ENCODE peak calls at places on chromosomes 16 and 17, in eight cellular contexts. E, K, F, X, Z, B, W and C are unnamed samples.
A peak's percentile ranks its signal among the peaks of the same experiment; 100 is the strongest.

GRCh38 chr17:16910341-16910740 is 61.6 kb downstream of the TNFRSF13B start:
- DNase-seq in E (no peak), K (no peak), F (no peak), X (no peak), Z (no peak), B (no peak), W (no peak), C (peak; percentile 75)

GRCh38 chr16:81797443-81797842 is 18.4 kb downstream of the PLCG2 start:
- DNase-seq in E (no peak), K (no peak), F (no peak), X (no peak), Z (peak; percentile 26), B (no peak), W (peak; percentile 80), C (no peak)

GRCh38 chr16:81494434-81494806 is 49.8 kb downstream of the CMIP start:
- DNase-seq in E (no peak), K (no peak), F (no peak), X (no peak), Z (no peak), B (no peak), W (no peak), C (no peak)

GRCh38 chr17:1120596-1121441 is 59.0 kb downstream of the ABR start:
- DNase-seq in E (peak; percentile 75), K (no peak), F (no peak), X (no peak), Z (no peak), B (no peak), W (no peak), C (no peak)

GRCh38 chr16:57797526-57798266 is 4.6 kb downstream of the KIFC3 start:
- DNase-seq in E (no peak), K (no peak), F (no peak), X (no peak), Z (no peak), B (no peak), W (no peak), C (no peak)

GRCh38 chr17:21542991-21543390 is 149.3 kb upstream of the KCNJ18 start:
- DNase-seq in E (no peak), K (no peak), F (no peak), X (no peak), Z (no peak), B (no peak), W (no peak), C (no peak)

GRCh38 chr16:58608601-58609136 is 21.0 kb downstream of the CNOT1 start:
- DNase-seq in E (no peak), K (no peak), F (no peak), X (no peak), Z (no peak), B (no peak), W (no peak), C (no peak)

GRCh38 chr17:20010099-20010863 is 1.1 kb downstream of the SPECC1 start:
- DNase-seq in E (peak; percentile 65), K (peak; percentile 43), F (peak; percentile 72), X (no peak), Z (no peak), B (peak; percentile 66), W (no peak), C (no peak)

GRCh38 chr16:51431517-51432241 is 280.6 kb upstream of the SALL1 start:
- DNase-seq in E (peak; percentile 80), K (no peak), F (peak; percentile 89), X (no peak), Z (no peak), B (peak; percentile 93), W (no peak), C (no peak)

GRCh38 chr16:4393243-4393606 is 21.6 kb downstream of the VASN start:
- DNase-seq in E (no peak), K (no peak), F (no peak), X (no peak), Z (no peak), B (no peak), W (no peak), C (no peak)

GRCh38 chr17:48439875-48440505 is 10.0 kb upstream of the SKAP1 start:
- DNase-seq in E (no peak), K (no peak), F (no peak), X (no peak), Z (peak; percentile 53), B (no peak), W (peak; percentile 58), C (peak; percentile 60)

GRCh38 chr16:70483426-70483825 is 29.0 kb downstream of the FCSK start:
- DNase-seq in E (no peak), K (no peak), F (no peak), X (no peak), Z (no peak), B (no peak), W (peak; percentile 88), C (no peak)

GRCh38 chr17:8991514-8992285 is 26.2 kb upstream of the PIK3R5 start:
- DNase-seq in E (peak; percentile 68), K (peak; percentile 79), F (peak; percentile 72), X (no peak), Z (peak; percentile 77), B (peak; percentile 77), W (peak; percentile 63), C (no peak)

GRCh38 chr16:19532601-19533000 is 8.9 kb downstream of the CCP110 start:
- DNase-seq in E (no peak), K (no peak), F (no peak), X (no peak), Z (no peak), B (no peak), W (no peak), C (no peak)

GRCh38 chr17:17151541-17151940 is 54.6 kb downstream of the PLD6 start:
- DNase-seq in E (peak; percentile 30), K (no peak), F (peak; percentile 45), X (no peak), Z (no peak), B (peak; percentile 83), W (no peak), C (no peak)

GRCh38 chr17:29215717-29216116 is 30.9 kb upstream of the CRYBA1 start:
- DNase-seq in E (peak; percentile 28), K (no peak), F (peak; percentile 84), X (no peak), Z (no peak), B (peak; percentile 77), W (no peak), C (no peak)

GRCh38 chr17:3897731-3898130 is 4.9 kb upstream of the CAMKK1 start:
- DNase-seq in E (no peak), K (no peak), F (no peak), X (no peak), Z (no peak), B (no peak), W (no peak), C (no peak)

GRCh38 chr16:939311-939710 is 31.5 kb downstream of the LMF1 start:
- DNase-seq in E (no peak), K (no peak), F (no peak), X (no peak), Z (no peak), B (no peak), W (no peak), C (no peak)